ENCODE peak calls at places on chromosomes 1 and 21, in nine cellular contexts. O, I, J, N, S, E, X, M and Z are unnamed samples. For H3K4me1, the result is how much of the 10 kb centered on the place peaks cover.

GRCh38 chr1:201769966-201770365 is 59.0 kb upstream of the IPO9 start:
- DNase-seq in O (no peak), I (no peak), J (no peak), N (peak), S (no peak), E (peak), X (peak), M (no peak), Z (peak)

GRCh38 chr1:10794724-10795304 is 1.6 kb downstream of the CASZ1 start:
- DNase-seq in O (no peak), I (no peak), J (no peak), N (peak), S (no peak), E (peak), X (no peak), M (no peak), Z (no peak)

GRCh38 chr1:232149302-232150201 is 480.4 kb downstream of the SIPA1L2 start:
- DNase-seq in O (no peak), I (no peak), J (peak), N (no peak), S (no peak), E (no peak), X (no peak), M (no peak), Z (no peak)

GRCh38 chr1:210920258-210920657 is 213.7 kb downstream of the KCNH1 start:
- DNase-seq in O (no peak), I (no peak), J (no peak), N (no peak), S (no peak), E (no peak), X (no peak), M (no peak), Z (no peak)

GRCh38 chr1:153568367-153569099 is 2.9 kb upstream of the S100A2 start:
- DNase-seq in O (peak), I (peak), J (peak), N (peak), S (peak), E (peak), X (peak), M (peak), Z (peak)

GRCh38 chr1:150613061-150613920 is 16.1 kb downstream of the ENSA start:
- DNase-seq in O (no peak), I (no peak), J (peak), N (no peak), S (peak), E (no peak), X (peak), M (no peak), Z (no peak)

GRCh38 chr1:116769050-116769449 is 14.8 kb downstream of the CD2 start:
- DNase-seq in O (no peak), I (no peak), J (no peak), N (no peak), S (no peak), E (no peak), X (no peak), M (peak), Z (no peak)

GRCh38 chr1:223771814-223772770 is 59.8 kb downstream of the CAPN2 start:
- DNase-seq in O (no peak), I (peak), J (peak), N (no peak), S (peak), E (peak), X (peak), M (no peak), Z (peak)

GRCh38 chr1:61081135-61081636 is 1.2 kb upstream of the NFIA start:
- DNase-seq in O (no peak), I (no peak), J (no peak), N (no peak), S (no peak), E (no peak), X (no peak), M (no peak), Z (no peak)
- H3K4me1 ChIP-seq in O (under half), I (under half), J (under half), N (under half), S (under half), E (half or more), X (half or more), M (under half), Z (under half)

GRCh38 chr1:119011706-119012105 is 23.6 kb upstream of the TBX15 start:
- DNase-seq in O (no peak), I (no peak), J (no peak), N (no peak), S (no peak), E (no peak), X (no peak), M (no peak), Z (no peak)
- H3K4me1 ChIP-seq in O (under half), I (under half), J (under half), N (under half), S (under half), E (under half), X (under half), M (under half), Z (under half)

DNA sequence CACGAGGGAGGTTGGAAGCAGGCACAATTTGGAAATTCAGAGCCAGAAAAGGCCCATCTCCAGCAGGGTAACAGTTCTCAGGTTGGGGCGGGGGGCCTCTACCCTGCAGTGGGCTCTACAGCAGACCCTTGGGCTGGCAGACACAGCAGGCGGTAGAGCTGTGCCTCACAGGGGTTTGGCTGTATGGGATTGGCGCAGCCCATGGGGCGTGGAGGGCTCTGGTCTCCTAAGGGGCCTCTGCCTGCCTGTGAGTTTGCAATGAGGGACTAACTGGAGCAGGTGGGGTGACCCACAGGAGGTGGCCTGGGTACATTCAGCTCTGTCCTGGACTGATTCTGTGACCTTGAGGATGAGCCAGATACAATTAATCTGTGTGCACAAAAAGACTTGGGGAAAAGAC is 124.1 kb downstream of the CAMTA1 start:
- DNase-seq in O (no peak), I (no peak), J (no peak), N (no peak), S (no peak), E (no peak), X (no peak), M (no peak), Z (no peak)
- H3K4me1 ChIP-seq in O (under half), I (under half), J (under half), N (under half), S (under half), E (under half), X (under half), M (under half), Z (under half)

DNA sequence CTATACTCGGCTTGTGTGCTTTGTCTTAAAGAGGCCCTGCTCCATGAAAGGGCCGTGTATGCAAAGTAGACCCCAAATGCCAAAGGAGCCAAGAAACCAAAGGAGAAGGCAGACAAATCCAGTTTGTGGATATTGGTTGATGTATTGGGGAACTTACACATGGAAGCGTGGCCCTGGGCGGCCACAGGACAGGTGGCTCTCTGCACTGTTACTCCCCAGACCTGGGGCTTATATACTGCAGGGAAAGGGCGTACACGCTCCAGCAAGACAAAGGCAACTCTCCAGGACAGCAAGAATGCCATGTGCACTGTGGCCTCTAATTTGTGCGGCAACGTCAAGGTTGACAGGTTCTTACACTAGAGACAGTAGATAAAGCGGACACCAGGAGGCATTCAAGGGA is 24.8 kb downstream of the RSPH1 start:
- DNase-seq in O (no peak), I (no peak), J (no peak), N (no peak), S (no peak), E (no peak), X (no peak), M (no peak), Z (no peak)
- H3K4me1 ChIP-seq in O (under half), I (under half), J (under half), N (under half), S (under half), E (under half), X (under half), M (under half), Z (under half)